ENCODE peak calls at places on chromosomes 4 and X, in ten cellular contexts. One of them, this sample, is unnamed.

GRCh38 chr4:153954654-153955053 is 165.8 kb upstream of the SFRP2 start:
- DNase-seq in esophagus squamous epithelium: no peak
- DNase-seq in RWPE1: no peak
- DNase-seq in psoas muscle: no peak
- DNase-seq in astrocyte of the spinal cord: no peak
- DNase-seq in cardiac fibroblast: no peak
- DNase-seq in endothelial cell: no peak
- DNase-seq in fibroblast of pulmonary artery: no peak
- DNase-seq in neural crest cell: no peak
- DNase-seq in A549: no peak
- DNase-seq in this sample: no peak

GRCh38 chr4:53192496-53192895 is 173.4 kb downstream of the SCFD2 start:
- DNase-seq in esophagus squamous epithelium: no peak
- DNase-seq in endothelial cell: no peak
- DNase-seq in fibroblast of pulmonary artery: no peak
- DNase-seq in RWPE1: no peak
- DNase-seq in A549: no peak
- DNase-seq in neural crest cell: no peak
- DNase-seq in psoas muscle: no peak
- DNase-seq in cardiac fibroblast: no peak
- DNase-seq in astrocyte of the spinal cord: no peak
- DNase-seq in this sample: no peak

GRCh38 chr4:8333726-8334460 is 64.3 kb downstream of the HTRA3 start:
- DNase-seq in cardiac fibroblast: no peak
- DNase-seq in RWPE1: no peak
- DNase-seq in neural crest cell: no peak
- DNase-seq in astrocyte of the spinal cord: no peak
- DNase-seq in endothelial cell: no peak
- DNase-seq in A549: no peak
- DNase-seq in fibroblast of pulmonary artery: no peak
- DNase-seq in psoas muscle: no peak
- DNase-seq in esophagus squamous epithelium: no peak
- DNase-seq in this sample: peak; percentile 51

GRCh38 chr4:120517966-120518365 is 404.6 kb downstream of the PRDM5 start:
- DNase-seq in A549: peak; percentile 74
- DNase-seq in esophagus squamous epithelium: no peak
- DNase-seq in neural crest cell: no peak
- DNase-seq in RWPE1: peak; percentile 70
- DNase-seq in psoas muscle: no peak
- DNase-seq in cardiac fibroblast: peak; percentile 93
- DNase-seq in fibroblast of pulmonary artery: peak; percentile 94
- DNase-seq in endothelial cell: no peak
- DNase-seq in astrocyte of the spinal cord: peak; percentile 75
- DNase-seq in this sample: no peak

GRCh38 chr4:152590179-152591031 is 54.5 kb upstream of the FBXW7 start:
- DNase-seq in A549: no peak
- DNase-seq in fibroblast of pulmonary artery: peak; percentile 97
- DNase-seq in endothelial cell: no peak
- DNase-seq in astrocyte of the spinal cord: peak; percentile 90
- DNase-seq in neural crest cell: no peak
- DNase-seq in RWPE1: peak; percentile 85
- DNase-seq in psoas muscle: no peak
- DNase-seq in cardiac fibroblast: peak; percentile 97
- DNase-seq in esophagus squamous epithelium: no peak
- DNase-seq in this sample: no peak

GRCh38 chrX:10106801-10107200 is 50.0 kb upstream of the CLCN4 start:
- DNase-seq in RWPE1: no peak
- DNase-seq in fibroblast of pulmonary artery: no peak
- DNase-seq in endothelial cell: no peak
- DNase-seq in neural crest cell: no peak
- DNase-seq in esophagus squamous epithelium: no peak
- DNase-seq in A549: no peak
- DNase-seq in psoas muscle: no peak
- DNase-seq in cardiac fibroblast: no peak
- DNase-seq in astrocyte of the spinal cord: no peak
- DNase-seq in this sample: no peak

GRCh38 chr4:87073570-87074470 is 139.0 kb downstream of the AFF1 start:
- DNase-seq in astrocyte of the spinal cord: peak; percentile 44
- DNase-seq in neural crest cell: no peak
- DNase-seq in esophagus squamous epithelium: peak; percentile 1
- DNase-seq in psoas muscle: no peak
- DNase-seq in fibroblast of pulmonary artery: no peak
- DNase-seq in cardiac fibroblast: peak; percentile 44
- DNase-seq in A549: no peak
- DNase-seq in endothelial cell: no peak
- DNase-seq in RWPE1: no peak
- DNase-seq in this sample: no peak

GRCh38 chrX:107467271-107467670 is 17.8 kb downstream of the FRMPD3 start:
- DNase-seq in psoas muscle: no peak
- DNase-seq in esophagus squamous epithelium: no peak
- DNase-seq in RWPE1: no peak
- DNase-seq in endothelial cell: no peak
- DNase-seq in astrocyte of the spinal cord: no peak
- DNase-seq in fibroblast of pulmonary artery: no peak
- DNase-seq in A549: no peak
- DNase-seq in neural crest cell: no peak
- DNase-seq in cardiac fibroblast: no peak
- DNase-seq in this sample: no peak

GRCh38 chr4:103934178-103934789 is 214.5 kb upstream of the TACR3 start:
- DNase-seq in endothelial cell: peak; percentile 18
- DNase-seq in psoas muscle: no peak
- DNase-seq in esophagus squamous epithelium: no peak
- DNase-seq in cardiac fibroblast: peak; percentile 54
- DNase-seq in fibroblast of pulmonary artery: peak; percentile 61
- DNase-seq in RWPE1: peak; percentile 9
- DNase-seq in astrocyte of the spinal cord: peak; percentile 65
- DNase-seq in neural crest cell: peak; percentile 45
- DNase-seq in A549: peak; percentile 37
- DNase-seq in this sample: no peak

GRCh38 chrX:153635788-153636668 is 11.0 kb upstream of the DUSP9 start:
- DNase-seq in psoas muscle: peak; percentile 28
- DNase-seq in cardiac fibroblast: no peak
- DNase-seq in RWPE1: no peak
- DNase-seq in neural crest cell: no peak
- DNase-seq in esophagus squamous epithelium: no peak
- DNase-seq in astrocyte of the spinal cord: no peak
- DNase-seq in A549: peak; percentile 69
- DNase-seq in endothelial cell: peak; percentile 55
- DNase-seq in fibroblast of pulmonary artery: peak; percentile 5
- DNase-seq in this sample: peak; percentile 79

GRCh38 chr4:180363817-180364216 is 1879.4 kb upstream of the TENM3 start:
- DNase-seq in esophagus squamous epithelium: no peak
- DNase-seq in psoas muscle: no peak
- DNase-seq in astrocyte of the spinal cord: no peak
- DNase-seq in endothelial cell: no peak
- DNase-seq in RWPE1: no peak
- DNase-seq in fibroblast of pulmonary artery: no peak
- DNase-seq in A549: no peak
- DNase-seq in cardiac fibroblast: no peak
- DNase-seq in neural crest cell: no peak
- DNase-seq in this sample: no peak

GRCh38 chr4:118921736-118922135 is 33.1 kb downstream of the SYNPO2 start:
- DNase-seq in fibroblast of pulmonary artery: no peak
- DNase-seq in RWPE1: no peak
- DNase-seq in astrocyte of the spinal cord: no peak
- DNase-seq in endothelial cell: no peak
- DNase-seq in esophagus squamous epithelium: no peak
- DNase-seq in cardiac fibroblast: no peak
- DNase-seq in neural crest cell: no peak
- DNase-seq in A549: no peak
- DNase-seq in psoas muscle: no peak
- DNase-seq in this sample: no peak

GRCh38 chrX:2547746-2548145 is 47.0 kb upstream of the DHRSX start:
- DNase-seq in neural crest cell: no peak
- DNase-seq in cardiac fibroblast: no peak
- DNase-seq in psoas muscle: no peak
- DNase-seq in astrocyte of the spinal cord: no peak
- DNase-seq in endothelial cell: no peak
- DNase-seq in fibroblast of pulmonary artery: no peak
- DNase-seq in RWPE1: no peak
- DNase-seq in A549: no peak
- DNase-seq in esophagus squamous epithelium: no peak
- DNase-seq in this sample: no peak

DNA sequence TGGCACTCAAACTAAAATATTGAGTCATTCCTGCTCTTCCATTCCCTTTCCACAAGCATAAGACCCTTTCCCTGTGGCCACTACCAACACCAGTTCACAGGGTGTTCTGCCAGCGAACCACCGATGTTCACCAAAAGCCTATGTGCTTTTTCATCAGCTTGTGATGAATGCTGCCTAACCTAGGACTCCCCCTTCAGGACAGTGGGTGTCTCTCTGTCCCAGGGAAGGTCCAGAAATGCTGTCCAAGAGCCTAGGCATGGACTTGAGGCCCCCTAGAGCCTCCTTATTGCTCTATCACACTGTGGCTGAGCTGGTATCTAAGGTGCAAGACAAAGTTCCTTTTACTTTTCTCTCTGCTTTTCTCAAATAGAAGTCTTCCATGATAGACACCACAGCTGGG is 1015.6 kb downstream of the PCDH19 start:
- DNase-seq in astrocyte of the spinal cord: no peak
- DNase-seq in fibroblast of pulmonary artery: no peak
- DNase-seq in psoas muscle: no peak
- DNase-seq in cardiac fibroblast: no peak
- DNase-seq in esophagus squamous epithelium: no peak
- DNase-seq in A549: no peak
- DNase-seq in RWPE1: no peak
- DNase-seq in endothelial cell: no peak
- DNase-seq in neural crest cell: no peak
- DNase-seq in this sample: no peak
- TF ChIP-seq CTCF in astrocyte of the spinal cord: no peak
- TF ChIP-seq CTCF in fibroblast of pulmonary artery: no peak
- TF ChIP-seq CTCF in psoas muscle: no peak
- TF ChIP-seq CTCF in cardiac fibroblast: no peak
- TF ChIP-seq CTCF in esophagus squamous epithelium: no peak
- TF ChIP-seq CTCF in A549: no peak
- TF ChIP-seq CTCF in RWPE1: no peak
- TF ChIP-seq CTCF in endothelial cell: no peak
- TF ChIP-seq CTCF in neural crest cell: peak; percentile 23
- TF ChIP-seq CTCF in this sample: peak; percentile 30

DNA sequence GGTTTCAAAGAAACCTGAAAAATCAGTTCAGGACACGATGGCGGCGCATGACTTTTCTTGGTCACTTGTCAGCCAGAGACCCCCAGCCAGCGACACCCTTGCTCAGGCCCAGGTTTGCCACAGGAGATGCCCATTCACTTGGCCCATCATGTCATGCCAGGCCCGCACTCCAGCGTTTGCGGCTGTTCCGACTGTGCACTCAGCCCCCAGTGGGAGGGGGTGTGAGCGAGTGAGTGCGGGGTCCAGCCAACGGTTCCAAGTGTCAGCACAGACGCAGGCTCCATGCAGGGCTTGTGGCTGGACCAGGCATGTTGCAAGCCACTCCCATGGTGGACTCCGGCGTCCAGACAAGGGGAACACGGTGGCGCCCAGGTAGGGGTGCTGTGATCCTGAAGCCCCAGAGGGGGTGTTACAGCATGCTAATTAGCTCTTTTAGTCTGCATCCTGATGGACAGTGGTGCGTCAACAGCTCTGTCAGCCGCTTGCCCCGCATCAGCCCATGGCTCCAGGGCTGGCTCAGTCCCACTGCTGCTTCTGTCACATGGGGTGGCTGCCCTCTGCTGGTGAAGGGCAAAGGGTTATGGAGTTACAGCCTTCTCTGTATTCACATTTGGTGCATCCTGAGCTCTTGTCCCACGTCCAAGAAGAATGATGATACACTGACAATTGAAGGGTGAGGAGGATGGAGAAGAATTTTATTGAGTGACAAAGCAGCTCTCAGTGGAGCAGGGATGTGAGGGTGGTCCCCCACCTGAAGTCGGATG is 3.7 kb upstream of the MAEA start:
- DNase-seq in astrocyte of the spinal cord: no peak
- DNase-seq in cardiac fibroblast: peak; percentile 10
- DNase-seq in neural crest cell: no peak
- DNase-seq in A549: peak; percentile 48
- DNase-seq in fibroblast of pulmonary artery: peak; percentile 8
- DNase-seq in RWPE1: no peak
- DNase-seq in esophagus squamous epithelium: no peak
- DNase-seq in psoas muscle: no peak
- DNase-seq in endothelial cell: no peak
- DNase-seq in this sample: no peak
- TF ChIP-seq CTCF in astrocyte of the spinal cord: no peak
- TF ChIP-seq CTCF in cardiac fibroblast: no peak
- TF ChIP-seq CTCF in neural crest cell: no peak
- TF ChIP-seq CTCF in A549: no peak
- TF ChIP-seq CTCF in fibroblast of pulmonary artery: no peak
- TF ChIP-seq CTCF in RWPE1: no peak
- TF ChIP-seq CTCF in esophagus squamous epithelium: no peak
- TF ChIP-seq CTCF in psoas muscle: no peak
- TF ChIP-seq CTCF in endothelial cell: no peak
- TF ChIP-seq CTCF in this sample: peak; percentile 63

GRCh38 chrX:133177202-133177601 is 41.0 kb downstream of the TFDP3 start:
- DNase-seq in psoas muscle: no peak
- DNase-seq in neural crest cell: no peak
- DNase-seq in esophagus squamous epithelium: no peak
- DNase-seq in endothelial cell: no peak
- DNase-seq in RWPE1: no peak
- DNase-seq in astrocyte of the spinal cord: no peak
- DNase-seq in cardiac fibroblast: no peak
- DNase-seq in A549: no peak
- DNase-seq in fibroblast of pulmonary artery: no peak
- DNase-seq in this sample: no peak

DNA sequence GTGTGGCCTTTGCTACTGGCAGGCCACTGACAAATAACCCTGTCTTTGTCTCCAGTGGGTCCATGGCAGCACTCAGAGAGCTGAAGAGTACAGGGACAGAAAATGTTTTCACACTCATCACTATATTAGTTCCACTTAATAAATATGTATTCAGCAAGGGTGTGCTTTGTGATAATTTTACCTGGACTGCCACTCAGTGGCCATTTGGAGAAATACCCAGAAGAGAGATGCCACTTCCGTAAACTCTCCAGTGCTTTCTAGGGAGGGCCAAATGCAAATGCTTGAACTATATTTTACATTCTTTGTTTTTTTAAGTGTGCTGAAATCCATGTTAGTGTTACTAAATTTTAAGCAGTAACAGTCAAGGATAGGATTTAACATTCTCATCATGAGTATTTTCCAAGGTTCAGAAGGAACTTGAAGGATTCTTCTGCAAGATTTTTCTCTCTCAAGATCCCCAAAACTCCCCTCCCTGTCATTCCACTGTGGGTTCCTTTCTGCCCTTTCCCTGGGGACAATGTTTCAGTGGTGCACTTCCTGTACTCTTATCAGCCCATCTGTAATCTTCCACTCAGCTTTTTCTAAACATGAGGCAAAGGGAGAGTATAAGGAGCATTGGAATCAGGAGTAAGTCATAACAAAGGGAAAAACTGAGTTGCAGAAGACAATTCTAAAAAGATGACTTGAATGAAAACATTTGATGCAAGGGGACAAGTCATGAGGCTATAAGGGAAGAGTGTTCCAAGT is 46.0 kb downstream of the TFDP3 start:
- DNase-seq in RWPE1: peak; percentile 13
- DNase-seq in fibroblast of pulmonary artery: peak; percentile 7
- DNase-seq in neural crest cell: no peak
- DNase-seq in endothelial cell: no peak
- DNase-seq in astrocyte of the spinal cord: peak; percentile 20
- DNase-seq in psoas muscle: no peak
- DNase-seq in esophagus squamous epithelium: no peak
- DNase-seq in A549: peak; percentile 17
- DNase-seq in cardiac fibroblast: peak; percentile 0
- DNase-seq in this sample: no peak
- TF ChIP-seq CTCF in RWPE1: peak; percentile 21
- TF ChIP-seq CTCF in fibroblast of pulmonary artery: peak; percentile 9
- TF ChIP-seq CTCF in neural crest cell: peak; percentile 81
- TF ChIP-seq CTCF in endothelial cell: peak; percentile 16
- TF ChIP-seq CTCF in astrocyte of the spinal cord: peak; percentile 32
- TF ChIP-seq CTCF in psoas muscle: peak; percentile 43
- TF ChIP-seq CTCF in esophagus squamous epithelium: peak; percentile 22
- TF ChIP-seq CTCF in A549: peak; percentile 47
- TF ChIP-seq CTCF in cardiac fibroblast: no peak
- TF ChIP-seq CTCF in this sample: peak; percentile 90

GRCh38 chr4:63029380-63029779 is 1379.9 kb downstream of the TECRL start:
- DNase-seq in neural crest cell: no peak
- DNase-seq in esophagus squamous epithelium: no peak
- DNase-seq in astrocyte of the spinal cord: no peak
- DNase-seq in endothelial cell: no peak
- DNase-seq in A549: no peak
- DNase-seq in psoas muscle: no peak
- DNase-seq in fibroblast of pulmonary artery: no peak
- DNase-seq in RWPE1: no peak
- DNase-seq in cardiac fibroblast: no peak
- DNase-seq in this sample: no peak
- TF ChIP-seq CTCF in neural crest cell: no peak
- TF ChIP-seq CTCF in esophagus squamous epithelium: no peak
- TF ChIP-seq CTCF in astrocyte of the spinal cord: no peak
- TF ChIP-seq CTCF in endothelial cell: no peak
- TF ChIP-seq CTCF in A549: no peak
- TF ChIP-seq CTCF in psoas muscle: no peak
- TF ChIP-seq CTCF in fibroblast of pulmonary artery: no peak
- TF ChIP-seq CTCF in RWPE1: no peak
- TF ChIP-seq CTCF in cardiac fibroblast: no peak
- TF ChIP-seq CTCF in this sample: no peak

This sample was measured in chondrocyte.